ENCODE peak calls at places on chromosomes 13 and 19, in four cellular contexts. C, F, B and Y are unnamed samples.

GRCh38 chr13:100530645-100531044 is 57.9 kb downstream of the GGACT start:
- DNase-seq in C (peak; percentile 45), F (peak; percentile 33), B (peak; percentile 69), Y (peak; percentile 44)

GRCh38 chr19:56117376-56117884 is 3.7 kb downstream of the ZNF787 start:
- DNase-seq in C (no peak), F (no peak), B (no peak), Y (no peak)

GRCh38 chr13:40153516-40153915 is 498.1 kb downstream of the COG6 start:
- DNase-seq in C (no peak), F (no peak), B (peak; percentile 49), Y (no peak)

GRCh38 chr13:23794267-23795161 is 94.7 kb downstream of the MIPEP start:
- DNase-seq in C (no peak), F (peak; percentile 85), B (peak; percentile 66), Y (peak; percentile 67)

GRCh38 chr13:66992683-66993082 is 237.5 kb downstream of the PCDH9 start:
- DNase-seq in C (no peak), F (no peak), B (peak; percentile 4), Y (no peak)

GRCh38 chr19:772730-773436 is 22.0 kb downstream of the MISP start:
- DNase-seq in C (no peak), F (no peak), B (no peak), Y (no peak)

GRCh38 chr13:37488682-37489081 is 109.9 kb downstream of the POSTN start:
- DNase-seq in C (no peak), F (peak; percentile 62), B (peak; percentile 53), Y (peak; percentile 41)

GRCh38 chr19:10450853-10451609 is 30.7 kb downstream of the PDE4A start:
- DNase-seq in C (no peak), F (no peak), B (no peak), Y (no peak)

GRCh38 chr19:23698711-23699520 is 11.9 kb upstream of the ZNF675 start:
- DNase-seq in C (peak; percentile 25), F (no peak), B (no peak), Y (no peak)

GRCh38 chr19:8135946-8136618 is 13.3 kb downstream of the FBN3 start:
- DNase-seq in C (no peak), F (no peak), B (no peak), Y (no peak)

GRCh38 chr13:76380436-76381065 is 505.7 kb downstream of the KCTD12 start:
- DNase-seq in C (no peak), F (peak; percentile 0), B (peak; percentile 33), Y (peak; percentile 1)

GRCh38 chr13:30158774-30159445 is 148.4 kb downstream of the KATNAL1 start:
- DNase-seq in C (peak; percentile 39), F (peak; percentile 71), B (peak; percentile 89), Y (peak; percentile 91)

GRCh38 chr19:37874784-37875183 is 31.6 kb downstream of the WDR87 start:
- DNase-seq in C (no peak), F (peak; percentile 59), B (peak; percentile 70), Y (no peak)

GRCh38 chr13:110559429-110559943 is 2.0 kb downstream of the RAB20 start:
- DNase-seq in C (peak; percentile 57), F (peak; percentile 62), B (peak; percentile 71), Y (no peak)

GRCh38 chr13:85806553-85807175 is 7.4 kb upstream of the SLITRK6 start:
- DNase-seq in C (no peak), F (peak; percentile 61), B (peak; percentile 83), Y (peak; percentile 63)

GRCh38 chr19:2805991-2806649 is 13.5 kb upstream of the ZNF554 start:
- DNase-seq in C (no peak), F (no peak), B (no peak), Y (no peak)

GRCh38 chr13:28161370-28161769 is 23.0 kb downstream of the PAN3 start:
- DNase-seq in C (no peak), F (peak; percentile 36), B (peak; percentile 45), Y (peak; percentile 12)

GRCh38 chr13:30810261-30810701 is 74.9 kb downstream of the ALOX5AP start:
- DNase-seq in C (peak; percentile 80), F (no peak), B (no peak), Y (no peak)

GRCh38 chr13:40613192-40613818 is 53.1 kb downstream of the FOXO1 start:
- DNase-seq in C (no peak), F (no peak), B (no peak), Y (no peak)

GRCh38 chr13:113881614-113882265 is 17.9 kb upstream of the GAS6 start:
- DNase-seq in C (peak; percentile 89), F (no peak), B (no peak), Y (no peak)

GRCh38 chr13:113558461-113558860 is 26.1 kb upstream of the TFDP1 start:
- DNase-seq in C (peak; percentile 2), F (no peak), B (no peak), Y (no peak)

GRCh38 chr19:51462681-51463080 is 4.4 kb upstream of the SIGLEC8 start:
- DNase-seq in C (no peak), F (no peak), B (no peak), Y (no peak)

GRCh38 chr19:58386166-58386575 is 898 bp upstream of the RPS5 start:
- DNase-seq in C (no peak), F (no peak), B (no peak), Y (no peak)

GRCh38 chr13:52371736-52372247 is 34.2 kb downstream of the THSD1 start:
- DNase-seq in C (no peak), F (peak; percentile 63), B (peak; percentile 29), Y (peak; percentile 77)

GRCh38 chr13:21580736-21581135 is 23.2 kb downstream of the MICU2 start:
- DNase-seq in C (no peak), F (no peak), B (no peak), Y (no peak)

GRCh38 chr19:39265321-39265916 is 2.8 kb upstream of the IFNL2 start:
- DNase-seq in C (no peak), F (no peak), B (no peak), Y (no peak)

GRCh38 chr19:57587529-57587928 is 3.6 kb downstream of the ZIK1 start:
- DNase-seq in C (no peak), F (peak; percentile 87), B (peak; percentile 45), Y (peak; percentile 75)

GRCh38 chr19:45952341-45952690 is 21.3 kb downstream of the NOVA2 start:
- DNase-seq in C (no peak), F (no peak), B (no peak), Y (no peak)

GRCh38 chr13:101623469-101624209 is 171.2 kb downstream of the ITGBL1 start:
- DNase-seq in C (no peak), F (peak; percentile 24), B (peak; percentile 46), Y (peak; percentile 68)

GRCh38 chr13:74479124-74479523 is 344.9 kb upstream of the KLF12 start:
- DNase-seq in C (no peak), F (no peak), B (no peak), Y (no peak)

GRCh38 chr19:32343550-32344262 is 1.7 kb upstream of the ZNF507 start:
- DNase-seq in C (no peak), F (no peak), B (no peak), Y (no peak)

GRCh38 chr19:32404213-32404938 is 1.2 kb upstream of the DPY19L3 start:
- DNase-seq in C (no peak), F (no peak), B (peak; percentile 26), Y (peak; percentile 29)

GRCh38 chr19:18364826-18365528 is 21.0 kb upstream of the GDF15 start:
- DNase-seq in C (peak; percentile 90), F (peak; percentile 100), B (peak; percentile 100), Y (peak; percentile 97)

GRCh38 chr13:106072014-106072413 is 463.4 kb downstream of the EFNB2 start:
- DNase-seq in C (no peak), F (no peak), B (no peak), Y (no peak)

GRCh38 chr13:27131202-27131623 is 40.4 kb downstream of the USP12 start:
- DNase-seq in C (no peak), F (peak; percentile 55), B (peak; percentile 68), Y (peak; percentile 65)

GRCh38 chr13:33509642-33510229 is 224.2 kb upstream of the STARD13 start:
- DNase-seq in C (peak; percentile 54), F (no peak), B (no peak), Y (peak; percentile 62)

GRCh38 chr13:44876782-44877324 is 112.4 kb downstream of the NUFIP1 start:
- DNase-seq in C (no peak), F (no peak), B (no peak), Y (peak; percentile 44)
- TF ChIP-seq CTCF in C (no peak), F (peak; percentile 21), B (peak; percentile 59), Y (peak; percentile 64)

DNA sequence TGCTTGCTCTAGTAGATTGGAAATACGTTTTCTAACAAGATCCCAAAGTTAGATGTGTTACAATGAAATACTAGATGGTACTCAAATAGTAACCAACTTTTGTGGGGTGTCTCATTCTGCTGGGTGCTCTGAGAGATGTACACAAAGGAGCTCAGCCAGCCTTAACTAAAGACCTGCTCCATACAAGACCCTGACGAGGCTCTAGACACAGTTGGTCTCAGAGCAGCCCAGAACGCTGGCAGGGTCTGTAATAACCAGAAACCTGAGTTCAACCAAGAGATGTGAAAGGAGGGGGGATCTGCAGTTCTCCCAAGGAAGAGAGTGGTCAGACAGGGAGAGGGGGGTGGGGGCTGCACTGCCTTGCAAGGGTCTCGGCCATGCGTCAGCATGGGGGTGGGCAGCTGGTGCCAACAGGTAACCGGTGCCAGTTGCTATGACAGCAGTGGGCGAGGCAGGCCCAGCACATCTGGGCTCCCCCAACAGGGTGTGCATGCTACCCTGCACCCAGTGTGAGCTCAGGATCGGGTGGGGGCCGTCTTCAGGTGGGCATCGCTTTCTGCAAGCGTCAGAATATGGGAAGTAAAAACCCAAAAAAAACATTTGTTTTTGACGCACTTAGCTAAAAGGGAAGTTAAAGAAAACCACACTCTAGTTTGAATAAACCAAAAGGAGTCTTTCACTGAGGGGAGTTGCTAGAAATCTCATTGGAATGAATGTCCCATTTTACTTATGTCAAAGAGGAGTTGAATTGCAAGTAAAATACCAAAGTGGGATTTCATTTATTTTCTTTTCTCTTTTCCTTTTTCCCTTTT is 68.0 kb upstream of the GPR183 start:
- DNase-seq in C (no peak), F (no peak), B (no peak), Y (no peak)
- H3K4me3 ChIP-seq in C (no peak overlapping the region), F (no peak overlapping the region), B (no peak overlapping the region), Y (no peak overlapping the region)

DNA sequence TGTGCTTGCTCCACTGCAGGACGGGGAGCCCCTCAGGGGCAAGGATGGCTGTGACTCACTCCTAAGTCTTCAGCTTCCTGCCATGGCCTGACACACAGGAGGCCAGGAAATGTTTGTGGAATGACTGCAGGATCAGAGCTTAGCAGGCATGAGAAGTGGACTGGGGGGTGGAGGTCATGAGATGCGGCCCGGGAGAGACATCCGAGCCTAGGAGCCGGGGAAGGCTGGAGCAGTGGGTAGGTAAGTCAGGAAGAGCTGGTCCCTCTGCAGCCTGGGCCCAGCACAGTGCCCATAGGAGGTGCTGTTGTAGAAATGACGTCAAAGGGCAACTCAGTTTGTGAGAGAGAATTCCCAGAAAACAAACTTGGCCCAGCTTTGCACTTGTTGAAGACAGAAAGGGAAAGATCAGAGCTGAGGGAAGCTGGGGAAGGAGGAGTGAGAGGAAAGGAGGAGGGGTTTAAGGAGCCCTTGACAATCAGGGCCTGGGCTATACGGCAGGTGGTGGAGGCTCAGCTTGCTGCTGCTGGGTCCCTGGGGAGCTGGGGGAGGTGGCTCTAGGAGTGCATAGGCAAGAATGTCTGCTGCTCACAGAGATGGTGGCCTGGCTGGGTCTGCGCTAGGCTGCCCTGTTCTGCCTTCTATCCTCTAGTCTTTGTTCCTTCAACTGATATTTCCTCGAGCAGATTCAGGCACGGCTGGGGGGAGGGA is 18.5 kb downstream of the POU2F2 start:
- DNase-seq in C (no peak), F (peak; percentile 99), B (peak; percentile 90), Y (peak; percentile 98)
- TF ChIP-seq CTCF in C (no peak), F (peak; percentile 47), B (peak; percentile 45), Y (peak; percentile 36)

DNA sequence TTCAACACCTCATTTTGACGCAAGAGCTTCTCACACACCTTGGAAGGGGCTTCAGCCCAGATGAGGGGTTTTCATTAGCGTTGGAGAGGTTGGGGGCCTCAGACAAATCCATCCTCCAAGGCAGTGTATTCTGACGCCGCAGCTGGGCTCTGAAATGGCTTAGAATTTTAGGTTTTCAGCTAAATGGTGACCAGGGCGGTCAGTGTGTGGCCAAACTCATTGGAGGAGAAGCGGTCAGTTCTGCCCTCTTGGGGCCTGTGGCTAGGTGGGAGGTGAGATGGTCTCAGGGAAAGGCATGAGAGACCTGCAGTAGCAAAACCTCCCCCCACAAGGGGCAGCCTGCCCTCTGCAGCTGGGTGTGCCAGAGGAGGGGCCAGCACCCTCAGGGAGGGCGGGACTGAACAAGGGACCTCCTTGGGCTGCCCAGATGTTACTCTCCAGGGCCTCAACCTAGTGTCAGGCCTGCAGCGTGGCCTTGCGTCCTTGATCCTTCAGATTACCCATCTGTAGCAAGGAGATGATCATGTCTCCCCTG is 155.8 kb downstream of the URI1 start:
- DNase-seq in C (no peak), F (no peak), B (no peak), Y (no peak)
- H3K4me3 ChIP-seq in C (no peak overlapping the region), F (no peak overlapping the region), B (no peak overlapping the region), Y (no peak overlapping the region)